ENCODE peak calls at places on chromosome 2, in nine cellular contexts. O is psoas muscle; Q is tibial artery; W is heart left ventricle; U is adrenal gland; G is endothelial cell; J is fibroblast of lung; V is Calu3; R is CD4-positive, alpha-beta T cell. P is an unnamed sample.

GRCh38 chr2:17590342-17590911 is 49.9 kb downstream of the VSNL1 start:
- DNase-seq in R (no peak), O (no peak), U (no peak), W (no peak), Q (no peak), J (no peak), G (no peak), V (no peak), P (no peak)

GRCh38 chr2:174681983-174682577 is 82.2 kb downstream of the CHRNA1 start:
- DNase-seq in O (peak), U (peak), G (peak), V (peak), Q (peak), R (no peak), W (peak), J (no peak), P (peak)

GRCh38 chr2:189171956-189172609 is 7.5 kb downstream of the COL5A2 start:
- DNase-seq in U (no peak), G (no peak), W (no peak), Q (no peak), O (no peak), R (no peak), J (peak), V (no peak), P (no peak)

GRCh38 chr2:183037660-183038340 is 457 bp downstream of the NCKAP1 start:
- DNase-seq in V (peak), W (peak), U (peak), R (peak), G (peak), O (no peak), J (no peak), Q (peak), P (no peak)

GRCh38 chr2:96601382-96602292 is 36.5 kb downstream of the KANSL3 start:
- DNase-seq in U (no peak), G (no peak), J (no peak), V (no peak), Q (no peak), R (no peak), O (no peak), W (no peak), P (no peak)

GRCh38 chr2:16908671-16909070 is 243.0 kb upstream of the CYRIA start:
- DNase-seq in J (peak), W (no peak), Q (no peak), R (no peak), V (no peak), G (no peak), U (no peak), O (no peak), P (no peak)

GRCh38 chr2:37355735-37356134 is 11.3 kb downstream of the QPCT start:
- DNase-seq in R (no peak), U (no peak), V (no peak), G (no peak), W (no peak), O (no peak), J (no peak), Q (no peak), P (no peak)

GRCh38 chr2:156182132-156182531 is 150.4 kb downstream of the NR4A2 start:
- DNase-seq in U (no peak), G (no peak), J (no peak), V (peak), W (no peak), R (no peak), O (no peak), Q (no peak), P (no peak)

GRCh38 chr2:31428001-31428418 is 13.5 kb upstream of the XDH start:
- DNase-seq in U (no peak), G (no peak), W (no peak), R (no peak), V (peak), Q (no peak), J (no peak), O (no peak), P (no peak)

GRCh38 chr2:221896505-221897151 is 324.5 kb upstream of the EPHA4 start:
- DNase-seq in V (no peak), J (peak), U (no peak), W (peak), G (no peak), O (peak), R (no peak), Q (peak), P (no peak)

GRCh38 chr2:221676566-221677172 is 104.6 kb upstream of the EPHA4 start:
- DNase-seq in V (no peak), U (no peak), G (no peak), W (no peak), R (no peak), Q (no peak), O (no peak), J (peak), P (no peak)

GRCh38 chr2:128978155-128978707 is 659.6 kb upstream of the HS6ST1 start:
- DNase-seq in J (no peak), Q (no peak), R (no peak), W (no peak), U (no peak), O (no peak), V (no peak), G (peak), P (no peak)

GRCh38 chr2:88582030-88582429 is 45.2 kb downstream of the EIF2AK3 start:
- DNase-seq in V (no peak), G (no peak), O (no peak), R (no peak), W (no peak), U (no peak), Q (no peak), J (no peak), P (no peak)

GRCh38 chr2:186590538-186591441 is 934 bp downstream of the ITGAV start:
- DNase-seq in U (peak), R (no peak), W (no peak), J (peak), Q (no peak), O (no peak), G (no peak), V (peak), P (peak)

GRCh38 chr2:104641801-104642200 is 212.1 kb upstream of the POU3F3 start:
- DNase-seq in G (no peak), O (no peak), V (no peak), J (no peak), Q (no peak), W (no peak), R (no peak), U (no peak), P (no peak)

GRCh38 chr2:101012706-101013181 is 10.7 kb downstream of the RPL31 start:
- DNase-seq in G (peak), O (no peak), Q (no peak), J (peak), V (peak), R (peak), W (no peak), U (peak), P (no peak)

GRCh38 chr2:177902395-177903160 is 170.0 kb downstream of the PDE11A start:
- DNase-seq in O (no peak), Q (no peak), G (no peak), R (no peak), U (no peak), V (no peak), J (no peak), W (no peak), P (no peak)

GRCh38 chr2:191318037-191318728 is 73.0 kb downstream of the MYO1B start:
- DNase-seq in G (no peak), J (peak), Q (no peak), U (no peak), V (no peak), R (no peak), W (peak), O (no peak), P (no peak)

GRCh38 chr2:132577693-132578092 is 92.3 kb downstream of the LYPD1 start:
- DNase-seq in G (no peak), Q (no peak), W (no peak), R (no peak), O (no peak), V (no peak), U (no peak), J (no peak), P (no peak)

GRCh38 chr2:126730655-126731054 is 74.7 kb downstream of the GYPC start:
- DNase-seq in V (no peak), R (no peak), Q (no peak), O (no peak), J (no peak), W (no peak), G (no peak), U (no peak), P (no peak)

GRCh38 chr2:59027320-59027719 is 786.2 kb upstream of the FANCL start:
- DNase-seq in V (no peak), R (no peak), U (no peak), G (no peak), J (no peak), Q (no peak), O (no peak), W (no peak), P (no peak)

GRCh38 chr2:74831693-74832530 is 2.0 kb upstream of the HK2 start:
- DNase-seq in Q (no peak), J (peak), W (no peak), U (no peak), V (no peak), R (no peak), G (no peak), O (no peak), P (no peak)

GRCh38 chr2:46983065-46983801 is 67.6 kb upstream of the MCFD2 start:
- DNase-seq in U (no peak), R (no peak), V (no peak), W (peak), G (no peak), J (peak), Q (peak), O (no peak), P (no peak)

GRCh38 chr2:72719416-72719815 is 106.4 kb downstream of the EXOC6B start:
- DNase-seq in U (no peak), Q (no peak), G (peak), J (peak), O (no peak), W (no peak), V (peak), R (no peak), P (no peak)

GRCh38 chr2:6325616-6326015 is 540.1 kb downstream of the CMPK2 start:
- DNase-seq in W (no peak), U (no peak), Q (no peak), O (no peak), G (no peak), R (no peak), V (no peak), J (no peak), P (no peak)

GRCh38 chr2:69012310-69013122 is 463 bp upstream of the ANTXR1 start:
- DNase-seq in O (peak), U (peak), V (peak), G (peak), R (peak), Q (peak), J (peak), W (peak), P (peak)

GRCh38 chr2:46336560-46336959 is 39.4 kb downstream of the EPAS1 start:
- DNase-seq in U (no peak), R (no peak), Q (no peak), V (no peak), O (no peak), J (peak), W (no peak), G (no peak), P (no peak)

GRCh38 chr2:47035615-47036488 is 119.3 kb downstream of the STPG4 start:
- DNase-seq in J (no peak), V (no peak), Q (no peak), O (no peak), R (no peak), G (no peak), U (no peak), W (no peak), P (no peak)

GRCh38 chr2:230902180-230902899 is 22.7 kb downstream of the GPR55 start:
- DNase-seq in W (no peak), G (peak), V (peak), J (peak), O (no peak), R (peak), U (peak), Q (no peak), P (peak)
- TF ChIP-seq CTCF in W (peak), G (peak), V (peak), J (peak), O (peak), R (peak), U (peak), Q (no peak), P (peak)

GRCh38 chr2:195392446-195393336 is 264.3 kb upstream of the SLC39A10 start:
- DNase-seq in Q (no peak), R (no peak), O (no peak), V (no peak), G (no peak), J (no peak), U (no peak), W (no peak), P (no peak)

GRCh38 chr2:195390686-195391085 is 266.3 kb upstream of the SLC39A10 start:
- DNase-seq in O (no peak), R (no peak), W (no peak), V (no peak), U (no peak), J (no peak), Q (no peak), G (no peak), P (no peak)

GRCh38 chr2:195395351-195395750 is 261.7 kb upstream of the SLC39A10 start:
- DNase-seq in W (no peak), J (peak), Q (no peak), V (no peak), G (no peak), O (no peak), U (no peak), R (no peak), P (no peak)

GRCh38 chr2:195396479-195396878 is 260.5 kb upstream of the SLC39A10 start:
- DNase-seq in O (no peak), V (no peak), Q (no peak), R (no peak), J (no peak), U (no peak), W (no peak), G (no peak), P (no peak)
- TF ChIP-seq CTCF in O (no peak), V (no peak), Q (no peak), R (no peak), J (no peak), U (no peak), W (no peak), G (no peak), P (no peak)

GRCh38 chr2:107376910-107377309 is 449.8 kb upstream of the RGPD4 start:
- DNase-seq in G (no peak), Q (no peak), O (no peak), V (no peak), W (peak), R (no peak), U (no peak), J (no peak), P (no peak)

GRCh38 chr2:107383706-107384105 is 443.0 kb upstream of the RGPD4 start:
- DNase-seq in G (no peak), R (no peak), J (no peak), O (no peak), Q (no peak), V (no peak), W (no peak), U (no peak), P (no peak)

GRCh38 chr2:107384426-107384825 is 442.3 kb upstream of the RGPD4 start:
- DNase-seq in J (no peak), O (no peak), Q (no peak), V (no peak), W (no peak), U (no peak), R (no peak), G (no peak), P (no peak)

DNA sequence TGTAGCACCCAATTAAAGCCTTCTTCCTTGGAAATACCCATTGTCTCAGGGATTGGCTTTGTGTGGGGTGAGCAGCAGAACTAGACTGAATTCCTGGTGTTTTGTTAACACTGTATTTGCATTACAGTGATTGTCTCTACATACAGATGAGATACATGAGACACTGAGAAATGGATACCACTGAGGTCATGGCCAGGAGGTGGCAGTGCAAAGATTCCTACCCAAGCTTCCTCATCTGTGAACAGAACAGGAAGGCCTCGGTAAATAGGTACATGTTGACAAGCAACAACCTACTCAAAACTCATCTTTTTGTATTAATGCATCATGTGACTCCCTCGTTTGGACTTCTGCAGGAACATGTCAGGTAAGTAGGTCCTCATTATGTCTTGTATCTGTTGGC is 445.8 kb upstream of the RGPD4 start:
- DNase-seq in V (no peak), R (no peak), J (no peak), Q (no peak), G (no peak), O (no peak), U (no peak), W (no peak), P (no peak)
- TF ChIP-seq CTCF in V (no peak), R (no peak), J (no peak), Q (no peak), G (no peak), O (no peak), U (no peak), W (no peak), P (no peak)

GRCh38 chr2:64905338-64906024 is 83.7 kb upstream of the SLC1A4 start:
- DNase-seq in U (no peak), J (no peak), G (no peak), Q (no peak), R (no peak), W (no peak), V (peak), O (no peak), P (no peak)
- TF ChIP-seq CTCF in U (no peak), J (no peak), G (no peak), Q (no peak), R (no peak), W (no peak), V (no peak), O (no peak), P (no peak)

GRCh38 chr2:62423235-62423634 is 82.8 kb downstream of the TMEM17 start:
- DNase-seq in Q (no peak), O (no peak), W (no peak), G (no peak), J (peak), U (no peak), V (no peak), R (no peak), P (no peak)
- TF ChIP-seq CTCF in Q (no peak), O (no peak), W (no peak), G (no peak), J (peak), U (no peak), V (peak), R (no peak), P (no peak)

DNA sequence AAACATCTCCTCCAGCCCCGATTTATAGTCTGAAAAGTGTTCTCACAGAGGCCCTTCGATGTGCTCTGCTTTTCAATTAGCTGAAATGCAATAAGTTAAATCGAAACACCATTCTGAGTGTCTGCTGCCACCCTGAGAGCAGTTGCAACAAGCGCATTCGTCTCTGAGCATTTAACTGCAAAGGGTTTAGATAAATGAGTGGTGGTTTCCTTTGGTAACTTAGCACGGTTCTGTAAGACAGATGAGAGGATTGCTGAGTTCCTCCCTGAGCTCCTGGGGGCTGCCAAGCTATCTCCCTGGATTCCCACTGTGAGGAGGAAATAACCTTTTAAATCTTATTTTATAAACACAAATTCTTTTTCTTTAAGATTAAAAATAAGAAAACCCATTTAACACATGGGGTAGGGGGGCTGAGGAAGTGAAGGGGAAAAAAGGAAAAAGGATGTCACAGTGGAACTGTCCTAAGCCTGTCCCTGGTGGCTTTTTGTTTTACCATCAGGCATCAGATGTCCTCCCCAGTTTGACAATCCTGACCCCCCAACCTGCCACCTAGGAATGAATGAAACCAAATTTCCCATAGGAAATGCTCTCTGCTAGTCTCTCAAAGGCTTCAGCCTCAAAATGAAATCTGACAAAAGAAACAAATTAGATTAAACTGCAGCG is 56.4 kb upstream of the CREB1 start:
- DNase-seq in J (peak), Q (peak), V (no peak), R (no peak), O (no peak), G (peak), U (peak), W (peak), P (no peak)
- TF ChIP-seq CTCF in J (peak), Q (peak), V (peak), R (peak), O (peak), G (no peak), U (peak), W (peak), P (no peak)